ENCODE peak calls at places on chromosome 10, in four cellular contexts. S is IMR-90; N is CD8-positive, alpha-beta T cell; J is H7. V is an unnamed sample. For H3K27me3, the result is how much of the 10 kb centered on the place peaks cover.

GRCh38 chr10:14904316-14904732 is 25.7 kb downstream of the SUV39H2 start:
- DNase-seq in S (peak), N (no peak), J (peak), V (no peak)

GRCh38 chr10:112716924-112717348 is 233.1 kb upstream of the TCF7L2 start:
- DNase-seq in S (peak), N (no peak), J (no peak), V (no peak)

GRCh38 chr10:17348111-17349008 is 106.0 kb downstream of the ST8SIA6 start:
- DNase-seq in S (peak), N (no peak), J (peak), V (no peak)

GRCh38 chr10:7563368-7563767 is 103.4 kb downstream of the ITIH5 start:
- DNase-seq in S (no peak), N (no peak), J (no peak), V (no peak)

GRCh38 chr10:11299125-11299524 is 281.5 kb downstream of the CELF2 start:
- DNase-seq in S (no peak), N (peak), J (no peak), V (no peak)

GRCh38 chr10:9097206-9097990 is 1042.9 kb downstream of the GATA3 start:
- DNase-seq in S (no peak), N (no peak), J (no peak), V (no peak)

GRCh38 chr10:125827133-125827532 is 3.8 kb downstream of the BCCIP start:
- DNase-seq in S (no peak), N (no peak), J (no peak), V (no peak)

GRCh38 chr10:130000918-130001317 is 36.8 kb upstream of the EBF3 start:
- DNase-seq in S (no peak), N (no peak), J (peak), V (no peak)

GRCh38 chr10:33334839-33335549 is 527 bp upstream of the NRP1 start:
- DNase-seq in S (peak), N (no peak), J (peak), V (peak)

GRCh38 chr10:123669901-123670300 is 3.7 kb downstream of the GPR26 start:
- DNase-seq in S (no peak), N (no peak), J (no peak), V (no peak)

GRCh38 chr10:43201545-43202131 is 63.4 kb downstream of the CSGALNACT2 start:
- DNase-seq in S (no peak), N (peak), J (peak), V (no peak)

GRCh38 chr10:93879273-93879672 is 14.5 kb upstream of the SLC35G1 start:
- DNase-seq in S (no peak), N (no peak), J (no peak), V (no peak)

GRCh38 chr10:108970016-108970415 is 953.3 kb downstream of the XPNPEP1 start:
- DNase-seq in S (peak), N (no peak), J (peak), V (no peak)

GRCh38 chr10:32958992-32959703 is 1.1 kb upstream of the ITGB1 start:
- DNase-seq in S (no peak), N (no peak), J (no peak), V (no peak)

GRCh38 chr10:3364768-3365480 is 192.3 kb upstream of the PITRM1 start:
- DNase-seq in S (no peak), N (no peak), J (no peak), V (no peak)

GRCh38 chr10:80461208-80462183 is 7.4 kb downstream of the TSPAN14 start:
- DNase-seq in S (no peak), N (no peak), J (no peak), V (no peak)

GRCh38 chr10:98456688-98457482 is 10.2 kb upstream of the HPS1 start:
- DNase-seq in S (no peak), N (no peak), J (peak), V (no peak)

GRCh38 chr10:94983555-94983954 is 45.1 kb downstream of the CYP2C9 start:
- DNase-seq in S (no peak), N (no peak), J (peak), V (no peak)

GRCh38 chr10:114634607-114634974 is 23.5 kb downstream of the ABLIM1 start:
- DNase-seq in S (peak), N (no peak), J (peak), V (no peak)

GRCh38 chr10:125171402-125172316 is 11.3 kb upstream of the CTBP2 start:
- DNase-seq in S (no peak), N (no peak), J (no peak), V (no peak)

GRCh38 chr10:20855398-20856038 is 41.6 kb downstream of the NEBL start:
- DNase-seq in S (peak), N (no peak), J (no peak), V (no peak)

GRCh38 chr10:73923935-73924598 is 13.1 kb downstream of the PLAU start:
- DNase-seq in S (no peak), N (no peak), J (peak), V (no peak)

GRCh38 chr10:47356708-47357107 is 8.5 kb downstream of the RBP3 start:
- DNase-seq in S (no peak), N (no peak), J (no peak), V (no peak)
- H3K27me3 ChIP-seq in S (under half), N (under half), J (under half), V (under half)

GRCh38 chr10:127736915-127737562 is at the start of gene FOXI2:
- DNase-seq in S (no peak), N (no peak), J (peak), V (no peak)
- H3K27me3 ChIP-seq in S (under half), N (under half), J (half or more), V (under half)

DNA sequence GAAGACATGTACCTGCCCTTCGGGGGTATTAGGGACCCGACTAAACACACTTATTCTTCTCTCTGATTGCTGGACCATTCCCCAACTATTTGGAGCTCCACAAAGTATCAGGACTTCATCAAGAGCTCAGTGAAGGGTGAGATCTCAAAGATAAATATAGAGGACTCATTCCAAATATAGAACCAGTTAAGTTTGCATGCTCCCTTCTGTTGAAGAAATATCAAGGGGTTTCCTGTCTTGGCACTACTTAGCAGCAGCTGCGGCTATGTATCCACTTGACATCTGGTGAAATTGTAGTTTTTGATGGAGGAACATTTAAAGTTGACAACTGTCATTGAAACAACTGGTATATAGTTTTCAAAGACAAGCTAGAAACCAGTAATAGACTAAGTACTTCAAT is 1.1 kb upstream of the SPAG6 start:
- DNase-seq in S (no peak), N (no peak), J (no peak), V (no peak)
- H3K27me3 ChIP-seq in S (half or more), N (half or more), J (half or more), V (half or more)

DNA sequence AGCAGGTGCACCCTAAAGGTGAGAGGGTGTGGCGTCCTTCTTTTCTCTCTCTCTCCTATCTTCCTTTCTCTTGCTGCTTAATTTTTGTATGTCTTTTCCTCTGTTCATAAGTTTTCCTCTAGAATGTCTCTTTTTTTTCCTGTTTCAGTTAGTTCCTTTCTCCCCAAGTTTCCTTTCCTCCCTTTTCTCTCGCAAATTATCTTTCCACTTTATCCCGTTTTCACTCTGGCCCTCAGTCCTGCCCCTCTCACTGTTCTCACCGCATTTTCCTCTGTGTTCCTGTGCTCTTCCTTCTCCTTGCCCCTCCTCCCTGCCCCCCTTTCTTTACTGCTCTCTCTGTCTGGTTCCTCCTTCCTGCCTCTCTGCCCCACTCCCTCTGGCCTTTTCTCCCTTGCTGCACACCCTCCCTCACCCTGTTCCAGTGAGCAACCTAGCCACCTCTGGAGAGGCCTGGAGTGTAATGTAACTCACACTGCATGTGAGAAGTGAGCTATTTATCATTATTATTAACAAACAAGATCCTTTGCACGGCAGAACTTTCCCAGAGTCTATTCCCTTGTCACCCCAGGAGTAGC is 158.5 kb downstream of the C10orf105 start:
- DNase-seq in S (no peak), N (no peak), J (no peak), V (no peak)
- H3K27me3 ChIP-seq in S (under half), N (under half), J (under half), V (under half)

GRCh38 chr10:104762793-104763192 is 121.7 kb downstream of the SORCS3 start:
- DNase-seq in S (no peak), N (no peak), J (no peak), V (no peak)
- H3K27me3 ChIP-seq in S (under half), N (under half), J (under half), V (under half)

DNA sequence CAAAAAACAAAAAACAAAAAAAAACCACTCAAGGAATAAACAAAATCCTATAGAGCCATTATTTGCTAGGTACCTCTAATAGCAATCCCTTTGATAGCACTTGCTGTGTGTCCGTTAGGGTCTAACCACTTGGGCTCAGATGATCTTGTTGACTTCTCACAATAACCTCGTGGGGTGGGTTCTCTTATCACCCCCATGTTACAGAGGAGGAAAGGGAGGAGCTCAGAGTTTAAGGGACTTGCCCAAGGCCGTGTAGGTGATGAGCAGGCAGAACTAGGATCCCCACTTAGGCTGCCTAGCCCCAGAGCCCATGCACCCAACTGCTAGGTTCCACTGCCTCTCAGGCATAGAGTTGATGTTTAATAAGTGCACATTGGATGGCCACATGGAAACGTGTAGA is 131.1 kb downstream of the CAMK1D start:
- DNase-seq in S (no peak), N (no peak), J (no peak), V (no peak)
- H3K27me3 ChIP-seq in S (under half), N (under half), J (under half), V (under half)

GRCh38 chr10:117130862-117131389 is 7.1 kb downstream of the VAX1 start:
- DNase-seq in S (no peak), N (no peak), J (peak), V (no peak)

GRCh38 chr10:117131390-117132327 is 6.4 kb downstream of the VAX1 start:
- DNase-seq in S (no peak), N (no peak), J (peak), V (no peak)

GRCh38 chr10:117133273-117134083 is 4.6 kb downstream of the VAX1 start:
- DNase-seq in S (no peak), N (no peak), J (peak), V (no peak)

GRCh38 chr10:117134084-117135025 is 3.7 kb downstream of the VAX1 start:
- DNase-seq in S (no peak), N (no peak), J (peak), V (no peak)

GRCh38 chr10:117132751-117133231 is 5.3 kb downstream of the VAX1 start:
- DNase-seq in S (no peak), N (no peak), J (peak), V (no peak)
- H3K27me3 ChIP-seq in S (half or more), N (under half), J (half or more), V (under half)

DNA sequence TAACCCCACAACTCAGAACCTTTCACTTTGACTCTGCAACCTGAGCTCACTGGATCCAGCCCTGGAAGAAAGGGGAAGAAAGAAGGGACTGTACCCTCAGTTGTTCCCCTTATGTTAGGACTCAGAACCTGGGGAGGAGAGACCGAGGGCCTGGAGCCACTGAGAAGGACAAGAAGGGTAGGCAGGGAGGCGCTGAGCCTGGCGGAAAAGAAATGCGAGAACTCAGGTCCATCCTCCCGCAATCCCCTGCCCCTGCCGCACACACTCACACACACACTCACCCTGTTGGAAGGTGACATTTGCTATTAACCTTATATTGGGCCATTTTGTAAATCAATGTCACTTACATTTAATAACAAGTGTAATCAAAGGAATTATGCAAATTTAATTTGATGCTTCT is 99.8 kb upstream of the PAX2 start:
- DNase-seq in S (no peak), N (no peak), J (peak), V (no peak)
- H3K27me3 ChIP-seq in S (under half), N (under half), J (under half), V (under half)

GRCh38 chr10:48604408-48605263 is at the start of gene ARHGAP22:
- DNase-seq in S (peak), N (peak), J (peak), V (no peak)
- H3K27me3 ChIP-seq in S (under half), N (under half), J (under half), V (under half)

V was measured in CD4-positive, CD25-positive, alpha-beta regulatory T cell.